ENCODE peak calls at places on chromosomes 4 and X, in six cellular contexts. L is mucosa of descending colon, R is heart left ventricle, U is left ventricle myocardium inferior, G is neural progenitor cell, T is neuronal stem cell. V is an unnamed sample. For H3K36me3, the result is how much of the 10 kb centered on the place peaks cover.

GRCh38 chr4:69800599-69800998 is 40.2 kb upstream of the SULT1B1 start:
- DNase-seq in L (no peak), R (no peak), U (no peak), G (no peak), T (no peak), V (no peak)

GRCh38 chr4:159047478-159048165 is 55.3 kb upstream of the RAPGEF2 start:
- DNase-seq in L (no peak), R (no peak), U (no peak), G (no peak), T (no peak), V (no peak)

GRCh38 chrX:69556094-69557011 is 52.2 kb downstream of the NALF2 start:
- DNase-seq in L (no peak), R (no peak), U (no peak), G (no peak), T (peak), V (no peak)

GRCh38 chrX:119181491-119181890 is 53.9 kb upstream of the KIAA1210 start:
- DNase-seq in L (no peak), R (no peak), U (no peak), G (peak), T (no peak), V (no peak)

GRCh38 chr4:121950680-121951569 is 935 bp downstream of the TRPC3 start:
- DNase-seq in L (peak), R (no peak), U (no peak), G (peak), T (peak), V (no peak)

GRCh38 chr4:12488672-12489071 is 995.5 kb downstream of the RAB28 start:
- DNase-seq in L (no peak), R (peak), U (peak), G (no peak), T (no peak), V (no peak)

GRCh38 chrX:100995469-100995868 is 26.0 kb downstream of the ARL13A start:
- DNase-seq in L (no peak), R (no peak), U (no peak), G (no peak), T (no peak), V (no peak)

GRCh38 chr4:55277011-55277410 is 69.0 kb upstream of the SRD5A3 start:
- DNase-seq in L (no peak), R (no peak), U (no peak), G (no peak), T (no peak), V (no peak)

GRCh38 chr4:92050875-92051274 is 252.9 kb upstream of the GRID2 start:
- DNase-seq in L (no peak), R (no peak), U (no peak), G (no peak), T (no peak), V (no peak)

GRCh38 chr4:38818441-38818976 is 13.9 kb upstream of the TLR1 start:
- DNase-seq in L (no peak), R (no peak), U (no peak), G (no peak), T (no peak), V (peak)

GRCh38 chrX:98548550-98548949 is 1664.8 kb downstream of the RPA4 start:
- DNase-seq in L (no peak), R (no peak), U (no peak), G (peak), T (no peak), V (no peak)

GRCh38 chr4:128528793-128529553 is 241.4 kb upstream of the PGRMC2 start:
- DNase-seq in L (no peak), R (peak), U (no peak), G (peak), T (peak), V (peak)

GRCh38 chrX:129650821-129651510 is 3.8 kb downstream of the APLN start:
- DNase-seq in L (no peak), R (no peak), U (no peak), G (no peak), T (no peak), V (no peak)

GRCh38 chrX:108217877-108218276 is 126.3 kb downstream of the ATG4A start:
- DNase-seq in L (no peak), R (peak), U (peak), G (no peak), T (no peak), V (no peak)

GRCh38 chr4:75800972-75801371 is 76.6 kb downstream of the USO1 start:
- DNase-seq in L (no peak), R (no peak), U (no peak), G (no peak), T (no peak), V (no peak)

GRCh38 chr4:83276299-83277040 is 8.1 kb downstream of the COQ2 start:
- DNase-seq in L (no peak), R (no peak), U (no peak), G (no peak), T (no peak), V (no peak)

GRCh38 chr4:69156913-69157312 is 57.6 kb downstream of the UGT2B11 start:
- DNase-seq in L (no peak), R (no peak), U (no peak), G (peak), T (no peak), V (no peak)

GRCh38 chr4:113555868-113556267 is 205.7 kb downstream of the CAMK2D start:
- DNase-seq in L (peak), R (peak), U (no peak), G (no peak), T (no peak), V (no peak)

GRCh38 chrX:9362529-9362928 is 102.3 kb upstream of the TBL1X start:
- DNase-seq in L (no peak), R (no peak), U (no peak), G (no peak), T (no peak), V (no peak)

GRCh38 chr4:74598611-74599325 is 153.8 kb downstream of the AREG start:
- DNase-seq in L (no peak), R (no peak), U (no peak), G (no peak), T (no peak), V (no peak)

GRCh38 chrX:39877919-39878318 is 219.8 kb downstream of the BCOR start:
- DNase-seq in L (no peak), R (no peak), U (no peak), G (peak), T (no peak), V (no peak)

GRCh38 chrX:74353984-74354383 is 50.0 kb downstream of the ZCCHC13 start:
- DNase-seq in L (no peak), R (no peak), U (no peak), G (no peak), T (no peak), V (no peak)

GRCh38 chrX:19888419-19888879 is 1.0 kb upstream of the SH3KBP1 start:
- DNase-seq in L (no peak), R (peak), U (no peak), G (peak), T (peak), V (no peak)

GRCh38 chr4:93828830-93829530 is 427 bp downstream of the ATOH1 start:
- DNase-seq in L (peak), R (no peak), U (no peak), G (peak), T (peak), V (no peak)

GRCh38 chr4:114082348-114082747 is 102.9 kb upstream of the ARSJ start:
- DNase-seq in L (no peak), R (no peak), U (no peak), G (no peak), T (no peak), V (no peak)

GRCh38 chr4:95545526-95545925 is 3.2 kb downstream of the UNC5C start:
- DNase-seq in L (no peak), R (no peak), U (no peak), G (no peak), T (no peak), V (no peak)

GRCh38 chr4:1830642-1831228 is 25.2 kb downstream of the LETM1 start:
- DNase-seq in L (no peak), R (no peak), U (no peak), G (no peak), T (no peak), V (no peak)

GRCh38 chr4:1831331-1831730 is 24.6 kb downstream of the LETM1 start:
- DNase-seq in L (no peak), R (no peak), U (no peak), G (no peak), T (no peak), V (no peak)

GRCh38 chr4:1833307-1834046 is 22.5 kb downstream of the LETM1 start:
- DNase-seq in L (no peak), R (no peak), U (no peak), G (no peak), T (no peak), V (no peak)

GRCh38 chr4:1834047-1834769 is 21.7 kb downstream of the LETM1 start:
- DNase-seq in L (no peak), R (no peak), U (no peak), G (no peak), T (no peak), V (no peak)

DNA sequence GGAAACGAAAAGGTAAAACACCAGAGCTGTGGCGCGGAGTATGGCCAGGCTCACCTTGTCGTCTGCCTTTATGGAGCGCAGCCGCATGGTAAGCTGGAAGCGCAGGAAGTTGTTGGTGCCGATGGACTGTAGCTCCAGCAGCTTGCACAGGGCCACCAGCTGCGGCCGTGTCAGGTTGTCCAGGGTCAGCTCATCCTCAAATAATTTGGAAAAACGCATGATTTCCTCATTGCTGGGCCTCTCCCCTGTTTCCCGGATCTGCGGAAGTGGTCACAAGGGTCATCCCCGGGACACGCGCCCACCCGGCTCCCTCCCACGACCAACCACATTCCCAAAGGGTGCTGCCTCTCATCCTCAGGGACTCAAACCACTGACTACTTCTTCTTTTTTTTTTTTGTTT is 23.3 kb downstream of the LETM1 start:
- DNase-seq in L (no peak), R (no peak), U (no peak), G (no peak), T (no peak), V (no peak)
- H3K36me3 ChIP-seq in L (under half), R (half or more), U (half or more), G (under half), T (half or more), V (under half)

DNA sequence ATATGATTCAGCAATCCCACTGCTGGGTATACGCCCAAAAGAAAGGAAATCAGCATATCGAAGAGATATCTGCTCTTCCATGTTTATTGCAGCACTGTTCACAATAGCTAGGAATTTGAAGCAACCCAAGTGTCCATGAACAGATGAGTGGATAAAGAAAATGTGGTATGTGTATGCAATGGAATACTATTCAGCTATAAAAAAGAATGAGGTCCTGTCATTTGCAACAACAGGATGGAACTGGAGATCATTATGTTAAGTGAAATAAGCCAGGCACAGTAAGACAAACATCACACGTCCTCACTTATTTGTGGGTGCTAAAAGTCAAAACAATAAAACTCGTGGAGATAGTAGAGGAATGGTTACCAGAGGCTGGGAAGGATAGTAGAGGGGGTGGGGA is 153.8 kb upstream of the LEF1 start:
- DNase-seq in L (no peak), R (no peak), U (no peak), G (no peak), T (no peak), V (no peak)
- H3K36me3 ChIP-seq in L (under half), R (under half), U (under half), G (under half), T (under half), V (under half)

GRCh38 chr4:2071912-2072867 is 13.1 kb downstream of the NAT8L start:
- DNase-seq in L (peak), R (no peak), U (no peak), G (no peak), T (no peak), V (no peak)

GRCh38 chr4:2071252-2071911 is 12.3 kb downstream of the NAT8L start:
- DNase-seq in L (peak), R (no peak), U (no peak), G (no peak), T (no peak), V (no peak)

GRCh38 chr4:2069161-2069971 is 10.2 kb downstream of the NAT8L start:
- DNase-seq in L (peak), R (no peak), U (no peak), G (no peak), T (no peak), V (no peak)

GRCh38 chr4:2069986-2070385 is 10.9 kb downstream of the NAT8L start:
- DNase-seq in L (peak), R (no peak), U (no peak), G (no peak), T (no peak), V (no peak)

GRCh38 chr4:2070421-2071251 is 11.5 kb downstream of the NAT8L start:
- DNase-seq in L (no peak), R (no peak), U (no peak), G (no peak), T (no peak), V (no peak)
- H3K36me3 ChIP-seq in L (under half), R (under half), U (under half), G (under half), T (under half), V (under half)

GRCh38 chr4:1325176-1325480 is 21.9 kb upstream of the UVSSA start:
- DNase-seq in L (no peak), R (no peak), U (no peak), G (no peak), T (no peak), V (no peak)
- H3K36me3 ChIP-seq in L (under half), R (half or more), U (half or more), G (under half), T (half or more), V (under half)

GRCh38 chrX:43885617-43886016 is 3.4 kb upstream of the MAOB start:
- DNase-seq in L (no peak), R (no peak), U (no peak), G (no peak), T (no peak), V (no peak)
- H3K36me3 ChIP-seq in L (under half), R (under half), U (under half), G (under half), T (under half), V (under half)

GRCh38 chr4:184644553-184645307 is 4.5 kb downstream of the CASP3 start:
- DNase-seq in L (no peak), R (no peak), U (no peak), G (no peak), T (no peak), V (no peak)
- H3K36me3 ChIP-seq in L (under half), R (under half), U (under half), G (under half), T (under half), V (under half)

DNA sequence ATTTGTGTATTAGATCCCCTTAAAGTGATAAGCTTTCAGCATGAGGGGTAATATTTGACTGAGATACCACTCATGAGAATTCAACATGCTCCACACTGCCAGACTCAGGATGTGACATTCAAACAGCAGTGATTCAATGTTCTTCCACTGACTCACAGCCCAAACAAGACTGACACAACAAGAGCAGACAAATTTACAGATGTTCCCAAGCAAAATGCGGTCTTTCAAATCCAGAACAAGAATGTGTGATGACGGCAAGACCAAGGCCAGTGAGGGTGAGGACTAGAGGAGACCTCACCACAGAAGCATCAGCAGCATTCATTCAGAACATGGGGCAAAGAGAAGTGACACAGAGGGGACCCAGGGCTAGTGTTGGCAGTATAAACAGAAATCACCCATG is 99.3 kb upstream of the GRIA3 start:
- DNase-seq in L (no peak), R (no peak), U (no peak), G (no peak), T (no peak), V (no peak)
- H3K36me3 ChIP-seq in L (under half), R (under half), U (under half), G (under half), T (under half), V (under half)

V was measured in breast epithelium.